ENCODE peak calls at places on chromosomes 7 and 10, in six cellular contexts. K is trophoblast cell, V is mesendoderm, E is neuronal stem cell, Y is IMR-90, X is H9. B is an unnamed sample.

GRCh38 chr10:72186213-72186612 is 29.6 kb upstream of the ANAPC16 start:
- DNase-seq in K (peak), V (no peak), E (no peak), Y (peak), X (no peak), B (peak)

GRCh38 chr7:125605241-125605640 is 675.6 kb upstream of the POT1 start:
- DNase-seq in K (no peak), V (peak), E (no peak), Y (no peak), X (no peak), B (peak)

GRCh38 chr7:1855396-1856160 is 185.5 kb downstream of the ELFN1 start:
- DNase-seq in K (no peak), V (no peak), E (no peak), Y (no peak), X (no peak), B (no peak)

GRCh38 chr7:139753693-139754111 is 24.1 kb downstream of the HIPK2 start:
- DNase-seq in K (no peak), V (no peak), E (no peak), Y (no peak), X (no peak), B (no peak)

GRCh38 chr7:77989981-77990566 is 191.5 kb downstream of the PHTF2 start:
- DNase-seq in K (no peak), V (peak), E (no peak), Y (no peak), X (peak), B (peak)

GRCh38 chr10:30557884-30558283 is 71.7 kb downstream of the LYZL2 start:
- DNase-seq in K (peak), V (peak), E (no peak), Y (peak), X (no peak), B (peak)

GRCh38 chr7:98456851-98457250 is 56.0 kb upstream of the BAIAP2L1 start:
- DNase-seq in K (no peak), V (no peak), E (no peak), Y (no peak), X (no peak), B (no peak)

GRCh38 chr7:85554294-85554877 is 367.5 kb upstream of the SEMA3D start:
- DNase-seq in K (peak), V (peak), E (peak), Y (peak), X (no peak), B (peak)

GRCh38 chr7:123757095-123757494 is 8.3 kb upstream of the WASL start:
- DNase-seq in K (no peak), V (no peak), E (no peak), Y (no peak), X (no peak), B (no peak)

GRCh38 chr10:95675403-95676116 is 18.2 kb downstream of the TCTN3 start:
- DNase-seq in K (no peak), V (peak), E (no peak), Y (no peak), X (no peak), B (no peak)

GRCh38 chr7:134513169-134513752 is 14.1 kb upstream of the AKR1B10 start:
- DNase-seq in K (peak), V (peak), E (peak), Y (peak), X (peak), B (peak)

GRCh38 chr10:125786547-125786946 is 10.9 kb upstream of the MMP21 start:
- DNase-seq in K (no peak), V (no peak), E (no peak), Y (no peak), X (no peak), B (no peak)

GRCh38 chr7:89857767-89858166 is 296.5 kb upstream of the STEAP1 start:
- DNase-seq in K (no peak), V (no peak), E (no peak), Y (no peak), X (no peak), B (no peak)

GRCh38 chr7:51062222-51062987 is 254.2 kb downstream of the COBL start:
- DNase-seq in K (no peak), V (peak), E (no peak), Y (no peak), X (no peak), B (peak)

GRCh38 chr7:51066405-51066882 is 250.2 kb downstream of the COBL start:
- DNase-seq in K (no peak), V (no peak), E (no peak), Y (no peak), X (no peak), B (no peak)

GRCh38 chr7:51067757-51068156 is 248.9 kb downstream of the COBL start:
- DNase-seq in K (peak), V (peak), E (peak), Y (peak), X (peak), B (peak)

GRCh38 chr7:51065766-51066165 is 250.8 kb downstream of the COBL start:
- DNase-seq in K (no peak), V (no peak), E (no peak), Y (no peak), X (no peak), B (no peak)

DNA sequence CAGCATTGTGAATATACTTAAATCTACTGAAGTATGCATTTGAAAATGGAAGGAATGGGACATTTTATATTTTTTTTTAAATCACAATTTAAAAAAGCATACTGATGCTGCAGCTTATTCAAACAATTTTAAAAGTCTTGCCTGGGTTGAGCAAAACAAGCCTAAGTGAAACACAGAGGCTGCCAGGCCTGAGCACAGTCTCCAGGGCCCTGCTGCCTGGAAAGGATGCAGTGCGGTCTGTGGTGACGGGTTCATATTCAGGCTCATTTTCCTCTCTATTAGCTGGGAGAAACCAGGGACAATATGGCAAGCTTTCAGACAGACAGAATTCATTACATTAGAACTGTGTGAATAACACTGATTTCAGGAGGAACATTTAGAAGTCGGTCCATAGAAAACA is 251.9 kb downstream of the COBL start:
- DNase-seq in K (no peak), V (no peak), E (no peak), Y (no peak), X (no peak), B (no peak)
- H3K23ac ChIP-seq in K (no peak), V (no peak), E (no peak), Y (no peak), X (no peak), B (no peak)

DNA sequence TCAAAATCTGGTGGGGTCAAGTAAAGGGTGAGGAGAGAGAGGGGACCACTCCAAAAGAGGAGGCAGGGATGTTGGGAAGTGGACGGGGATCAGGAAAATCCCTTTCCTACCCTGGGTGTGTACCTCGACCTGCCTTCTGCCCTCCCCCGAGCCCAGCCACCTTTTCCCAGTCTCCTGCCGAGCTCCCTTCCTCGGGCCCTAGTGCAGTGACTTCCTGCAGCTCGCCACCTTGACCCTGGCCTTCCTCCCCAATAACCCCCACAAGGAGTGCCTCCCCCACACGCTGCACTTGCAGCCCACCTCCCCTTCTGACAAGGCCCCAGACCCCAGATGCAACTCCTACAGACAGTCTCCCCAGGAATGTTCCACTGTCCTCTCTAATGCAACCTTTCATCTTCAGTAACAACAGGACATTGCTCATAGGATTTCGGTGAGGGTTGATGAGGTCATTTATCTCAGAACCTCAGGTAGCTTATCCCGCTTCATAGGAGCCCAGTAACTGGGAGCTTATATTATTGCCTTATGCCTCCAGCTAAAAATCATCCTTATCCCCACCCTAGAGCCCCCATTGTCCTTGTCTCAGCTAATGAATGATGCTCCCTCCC is 90.1 kb downstream of the MKI67 start:
- DNase-seq in K (no peak), V (no peak), E (no peak), Y (no peak), X (no peak), B (no peak)
- H2BK120ac ChIP-seq in K (no peak), V (no peak), E (no peak), Y (no peak), X (no peak), B (no peak)

DNA sequence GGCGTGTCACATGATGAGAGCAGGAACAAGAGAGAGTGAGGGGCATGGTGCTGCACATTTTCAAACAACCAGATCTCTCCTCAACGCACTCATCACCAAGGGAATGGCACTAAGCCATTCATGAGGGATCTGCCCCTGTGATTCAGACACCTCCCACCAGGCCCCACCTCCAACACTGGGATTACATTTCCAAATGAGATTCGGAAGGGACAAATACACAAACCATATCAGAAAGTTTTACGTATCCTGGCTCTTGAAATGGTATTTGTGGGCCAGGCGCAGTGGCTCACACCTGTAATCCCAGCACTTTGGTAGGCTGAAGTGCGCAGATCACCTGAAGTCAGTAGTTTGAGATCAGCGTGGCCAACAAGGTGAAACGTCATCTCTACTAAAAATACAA is 189.4 kb downstream of the PLXDC2 start:
- DNase-seq in K (no peak), V (no peak), E (no peak), Y (no peak), X (no peak), B (no peak)
- H3K18ac ChIP-seq in K (no peak), V (no peak), E (no peak), Y (no peak), X (no peak), B (peak)

GRCh38 chr7:5596896-5597246 is 173.2 kb upstream of the TNRC18 start:
- DNase-seq in K (no peak), V (no peak), E (no peak), Y (no peak), X (no peak), B (no peak)

GRCh38 chr7:5597772-5598171 is 174.1 kb upstream of the TNRC18 start:
- DNase-seq in K (no peak), V (no peak), E (no peak), Y (no peak), X (no peak), B (peak)

GRCh38 chr7:5594616-5595544 is 171.2 kb upstream of the TNRC18 start:
- DNase-seq in K (no peak), V (peak), E (peak), Y (peak), X (peak), B (peak)

GRCh38 chr7:5595545-5596045 is 172.0 kb upstream of the TNRC18 start:
- DNase-seq in K (peak), V (peak), E (no peak), Y (peak), X (no peak), B (no peak)

GRCh38 chr7:5596046-5596895 is 172.6 kb upstream of the TNRC18 start:
- DNase-seq in K (peak), V (peak), E (no peak), Y (peak), X (peak), B (peak)
- H3K23ac ChIP-seq in K (peak), V (no peak), E (peak), Y (peak), X (no peak), B (no peak)

GRCh38 chr10:121609426-121610380 is 11.5 kb upstream of the FGFR2 start:
- DNase-seq in K (no peak), V (no peak), E (no peak), Y (no peak), X (no peak), B (no peak)
- H2BK120ac ChIP-seq in K (peak), V (no peak), E (no peak), Y (no peak), X (no peak), B (no peak)